ENCODE peak calls at places on chromosomes 13 and 19, in four cellular contexts. X, U, N and B are unnamed samples.

GRCh38 chr13:30800107-30800506 is 64.8 kb downstream of the ALOX5AP start:
- DNase-seq in U (no peak), X (no peak), N (no peak), B (no peak)

GRCh38 chr13:39866722-39867121 is 211.3 kb downstream of the COG6 start:
- DNase-seq in X (no peak), N (no peak), U (no peak), B (no peak)

GRCh38 chr19:11324079-11324661 is 15.3 kb downstream of the RAB3D start:
- DNase-seq in N (peak; percentile 81), U (no peak), X (no peak), B (peak; percentile 80)

GRCh38 chr13:80214050-80214449 is 126.9 kb downstream of the SPRY2 start:
- DNase-seq in X (no peak), N (no peak), U (no peak), B (no peak)

GRCh38 chr19:17553256-17553655 is 2.2 kb upstream of the COLGALT1 start:
- DNase-seq in U (no peak), N (peak; percentile 46), X (no peak), B (no peak)

GRCh38 chr19:1707240-1707639 is 46.1 kb upstream of the ONECUT3 start:
- DNase-seq in X (no peak), N (no peak), U (no peak), B (no peak)

GRCh38 chr13:26967119-26968038 is 204.2 kb downstream of the USP12 start:
- DNase-seq in X (no peak), U (no peak), N (no peak), B (no peak)

GRCh38 chr19:56333506-56333905 is 18.9 kb upstream of the ZSCAN5A start:
- DNase-seq in N (peak; percentile 54), U (no peak), X (peak; percentile 58), B (no peak)

GRCh38 chr13:67416047-67416925 is 186.2 kb upstream of the PCDH9 start:
- DNase-seq in U (peak; percentile 58), X (peak; percentile 48), N (no peak), B (no peak)

GRCh38 chr19:30061557-30062330 is 119.7 kb downstream of the URI1 start:
- DNase-seq in X (no peak), U (no peak), N (no peak), B (no peak)

GRCh38 chr19:29509456-29509855 is 16.3 kb upstream of the VSTM2B start:
- DNase-seq in N (no peak), U (no peak), X (no peak), B (no peak)

GRCh38 chr19:58581227-58582141 is 8.3 kb upstream of the MZF1 start:
- DNase-seq in X (peak; percentile 58), U (peak; percentile 89), N (peak; percentile 84), B (peak; percentile 89)

GRCh38 chr13:102128216-102128800 is 273.5 kb downstream of the FGF14 start:
- DNase-seq in U (no peak), N (no peak), X (no peak), B (peak; percentile 15)

GRCh38 chr19:35327642-35328041 is 1.3 kb upstream of the CD22 start:
- DNase-seq in U (no peak), N (no peak), X (no peak), B (no peak)

GRCh38 chr19:9323557-9323918 is 441 bp upstream of the ZNF559 start:
- DNase-seq in X (peak; percentile 84), U (peak; percentile 54), N (peak; percentile 59), B (no peak)

GRCh38 chr19:47461876-47462275 is 9.8 kb downstream of the SLC8A2 start:
- DNase-seq in U (no peak), N (no peak), X (no peak), B (no peak)

GRCh38 chr13:65036999-65037398 is 2193.1 kb downstream of the PCDH9 start:
- DNase-seq in X (no peak), N (no peak), U (no peak), B (no peak)

GRCh38 chr19:1425902-1426301 is 12.3 kb upstream of the RPS15 start:
- DNase-seq in X (no peak), N (no peak), U (no peak), B (no peak)

GRCh38 chr13:34086281-34086680 is 268.3 kb downstream of the RFC3 start:
- DNase-seq in N (no peak), X (no peak), U (no peak), B (no peak)

GRCh38 chr19:16457195-16457953 is 14.4 kb downstream of the EPS15L1 start:
- DNase-seq in N (no peak), U (no peak), X (no peak), B (peak; percentile 34)

GRCh38 chr19:47839913-47840312 is 18.2 kb downstream of the CRX start:
- DNase-seq in N (no peak), U (no peak), X (no peak), B (no peak)

GRCh38 chr19:48471836-48472235 is 2.7 kb downstream of the CYTH2 start:
- DNase-seq in X (no peak), N (no peak), U (no peak), B (no peak)

GRCh38 chr13:71659427-71659826 is 207.6 kb downstream of the DACH1 start:
- DNase-seq in X (no peak), N (no peak), U (no peak), B (no peak)

GRCh38 chr13:107025991-107026390 is 458.1 kb upstream of the ARGLU1 start:
- DNase-seq in U (no peak), X (no peak), N (no peak), B (no peak)

GRCh38 chr19:12804051-12804450 is 2.2 kb downstream of the THSD8 start:
- DNase-seq in U (peak; percentile 60), N (no peak), X (no peak), B (no peak)

GRCh38 chr19:40921005-40921897 is 39.2 kb upstream of the CYP2A7 start:
- DNase-seq in U (peak; percentile 55), X (peak; percentile 97), N (peak; percentile 83), B (no peak)

GRCh38 chr19:27759896-27760295 is 1453.1 kb downstream of the UQCRFS1 start:
- DNase-seq in N (no peak), X (no peak), U (no peak), B (no peak)

GRCh38 chr13:42381165-42381425 is 109.1 kb downstream of the AKAP11 start:
- DNase-seq in U (no peak), N (no peak), X (no peak), B (no peak)

GRCh38 chr13:113951246-113951999 is 22.5 kb downstream of the C13orf46 start:
- DNase-seq in X (peak; percentile 73), U (peak; percentile 91), N (peak; percentile 91), B (peak; percentile 74)

GRCh38 chr13:30224732-30225131 is 82.6 kb downstream of the KATNAL1 start:
- DNase-seq in U (no peak), X (no peak), N (no peak), B (no peak)

GRCh38 chr19:49921871-49922755 is 6.9 kb upstream of the ATF5 start:
- DNase-seq in N (no peak), U (no peak), X (no peak), B (no peak)

GRCh38 chr13:80924596-80924995 is 583.7 kb upstream of the SPRY2 start:
- DNase-seq in N (no peak), X (no peak), U (no peak), B (no peak)

GRCh38 chr13:94679614-94680013 is 32.7 kb downstream of the SOX21 start:
- DNase-seq in X (no peak), N (no peak), U (no peak), B (no peak)
- TF ChIP-seq CTCF in X (no peak), N (no peak), U (no peak), B (no peak)

GRCh38 chr13:111202149-111202548 is 87.0 kb downstream of the ARHGEF7 start:
- DNase-seq in X (no peak), N (no peak), U (no peak), B (no peak)

GRCh38 chr13:111198979-111199378 is 83.9 kb downstream of the ARHGEF7 start:
- DNase-seq in X (no peak), U (no peak), N (no peak), B (no peak)

GRCh38 chr13:111203742-111204386 is 88.8 kb downstream of the ARHGEF7 start:
- DNase-seq in U (no peak), X (no peak), N (no peak), B (no peak)

GRCh38 chr13:111202745-111203144 is 87.6 kb downstream of the ARHGEF7 start:
- DNase-seq in U (no peak), X (no peak), N (no peak), B (peak; percentile 51)

DNA sequence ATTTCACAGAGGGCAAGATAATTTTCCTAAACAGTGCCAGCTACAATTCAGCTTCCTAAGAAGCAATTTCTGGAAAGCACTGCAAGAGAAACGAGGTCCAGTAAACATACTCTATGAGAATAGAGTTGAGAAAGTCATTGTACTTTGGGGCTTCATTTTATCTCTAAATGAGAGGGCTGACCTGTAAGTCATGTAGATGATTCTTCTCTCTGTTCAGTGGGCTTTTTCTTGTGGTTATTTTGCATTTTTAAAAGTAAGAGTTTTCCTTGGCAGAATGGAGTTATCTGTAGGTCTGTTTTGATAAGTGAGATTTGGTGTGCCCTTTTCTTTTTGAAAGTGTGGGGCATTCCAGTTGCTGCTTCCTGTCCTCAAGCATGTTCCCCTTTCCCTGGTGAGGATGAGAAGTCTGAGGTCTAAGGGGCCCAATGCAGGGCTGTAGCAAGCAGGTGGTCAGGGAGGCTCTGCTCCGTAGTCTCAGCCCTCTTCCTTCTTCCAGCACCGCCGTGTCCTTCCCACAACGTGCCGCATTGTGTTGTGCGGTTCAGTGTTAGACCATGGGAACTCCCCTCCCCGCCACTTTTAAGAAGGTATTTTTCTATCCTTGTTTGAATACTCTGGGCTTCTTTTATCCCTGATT is 86.3 kb downstream of the ARHGEF7 start:
- DNase-seq in N (no peak), U (no peak), X (no peak), B (no peak)
- H3K4me3 ChIP-seq in N (no peak overlapping the region), U (no peak overlapping the region), X (no peak overlapping the region), B (no peak overlapping the region)

GRCh38 chr13:21486322-21486721 is 27.2 kb upstream of the ZDHHC20 start:
- DNase-seq in U (no peak), X (no peak), N (no peak), B (no peak)

GRCh38 chr13:21478881-21479808 is 20.0 kb upstream of the ZDHHC20 start:
- DNase-seq in U (no peak), N (peak; percentile 30), X (no peak), B (no peak)

GRCh38 chr13:21481359-21481758 is 22.3 kb upstream of the ZDHHC20 start:
- DNase-seq in U (no peak), X (no peak), N (no peak), B (no peak)

DNA sequence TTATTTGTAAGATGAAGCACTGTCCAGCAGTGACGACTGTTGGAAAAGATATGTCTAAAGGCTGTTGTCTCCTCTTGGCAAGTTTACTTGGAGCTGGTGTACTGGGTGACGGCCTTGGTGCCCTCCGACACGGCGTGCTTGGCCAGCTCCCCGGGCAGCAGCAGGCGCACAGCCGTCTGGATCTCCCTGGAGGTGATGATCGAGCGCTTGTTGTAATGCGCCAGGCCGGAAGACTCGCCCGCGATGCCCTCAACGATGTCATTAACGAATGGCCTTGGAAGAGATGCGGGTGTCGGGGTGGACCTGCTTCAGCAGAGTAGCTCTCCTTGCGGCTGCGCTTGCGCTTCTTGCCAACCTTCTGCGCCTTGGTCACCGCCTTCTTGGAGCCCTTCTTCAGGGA is 24.6 kb upstream of the ZDHHC20 start:
- DNase-seq in N (no peak), U (no peak), X (no peak), B (no peak)
- H3K36me3 ChIP-seq in N (no peaks in the 10 kb centered on the region), U (no peaks in the 10 kb centered on the region), X (no peaks in the 10 kb centered on the region), B (no peaks in the 10 kb centered on the region)

GRCh38 chr13:111048387-111048786 is 66.7 kb upstream of the ARHGEF7 start:
- DNase-seq in N (no peak), U (no peak), X (no peak), B (no peak)

GRCh38 chr13:111047326-111047725 is 67.8 kb upstream of the ARHGEF7 start:
- DNase-seq in X (no peak), N (no peak), U (no peak), B (no peak)

GRCh38 chr13:111044087-111044830 is 70.9 kb upstream of the ARHGEF7 start:
- DNase-seq in N (no peak), X (no peak), U (no peak), B (no peak)

GRCh38 chr13:111045170-111045569 is 69.9 kb upstream of the ARHGEF7 start:
- DNase-seq in U (no peak), N (no peak), X (no peak), B (no peak)

GRCh38 chr13:111046590-111047141 is 68.4 kb upstream of the ARHGEF7 start:
- DNase-seq in N (no peak), X (no peak), U (no peak), B (no peak)
- TF ChIP-seq CTCF in N (peak; percentile 15), X (no peak), U (no peak), B (peak; percentile 42)